ENCODE peak calls at places on chromosomes 1 and 21, in ten cellular contexts. E is AG20443; Z is GM04504; K is T-helper 2 cell; F is tibial artery; I is EL; N is aorta; D is ecto neural progenitor cell; B is effector memory CD8-positive, alpha-beta T cell; U is T-cell. O is an unnamed sample.
A peak's percentile ranks its signal among the peaks of the same experiment; 100 is the strongest.

GRCh38 chr1:86069757-86070145 is 86.8 kb downstream of the COL24A1 start:
- DNase-seq in E (no peak), I (peak; percentile 11), U (no peak), N (no peak), K (no peak), F (no peak), Z (peak; percentile 8), B (no peak), D (no peak), O (no peak)

GRCh38 chr21:17003221-17003620 is 509.6 kb upstream of the CXADR start:
- DNase-seq in I (peak; percentile 77), U (no peak), F (no peak), B (no peak), Z (peak; percentile 14), K (no peak), D (no peak), N (no peak), E (peak; percentile 40), O (no peak)

GRCh38 chr1:152466217-152466616 is 44.4 kb upstream of the LCE5A start:
- DNase-seq in I (no peak), Z (no peak), D (no peak), F (no peak), E (no peak), U (no peak), K (no peak), B (no peak), N (no peak), O (no peak)

GRCh38 chr1:156859523-156860112 is 701 bp upstream of the INSRR start:
- DNase-seq in E (peak; percentile 53), B (peak; percentile 10), Z (no peak), K (no peak), N (no peak), F (no peak), I (peak; percentile 28), D (peak; percentile 66), U (no peak), O (peak; percentile 22)

GRCh38 chr1:115068780-115069179 is 20.5 kb downstream of the TSPAN2 start:
- DNase-seq in D (no peak), B (no peak), K (no peak), I (no peak), Z (no peak), F (no peak), U (no peak), E (no peak), N (no peak), O (peak; percentile 6)

GRCh38 chr1:85321237-85321964 is 45.0 kb upstream of the BCL10 start:
- DNase-seq in E (no peak), Z (no peak), F (no peak), D (no peak), N (no peak), B (no peak), K (no peak), I (peak; percentile 93), U (no peak), O (peak; percentile 69)

GRCh38 chr1:64655861-64656260 is 89.0 kb upstream of the RAVER2 start:
- DNase-seq in N (no peak), F (no peak), K (no peak), Z (no peak), I (no peak), U (no peak), B (no peak), E (no peak), D (no peak), O (no peak)

GRCh38 chr1:195325181-195325580 is 1283.1 kb downstream of the KCNT2 start:
- DNase-seq in N (no peak), Z (no peak), B (no peak), I (no peak), U (no peak), K (no peak), D (no peak), E (no peak), F (no peak), O (no peak)

O was measured in SW480.